ENCODE peak calls at places on chromosome 6, in seven cellular contexts. C is CD8-positive, alpha-beta T cell; M is omental fat pad; A is astrocyte of the spinal cord; F is PC-3; U is AG09309; L is HepG2. N is an unnamed sample.
A peak's percentile ranks its signal among the peaks of the same experiment; 100 is the strongest.

GRCh38 chr6:43769526-43770416 is at the start of gene VEGFA:
- DNase-seq in U (peak; percentile 63), C (peak; percentile 92), M (peak; percentile 89), A (peak; percentile 89), F (peak; percentile 87), L (peak; percentile 83), N (peak; percentile 47)

GRCh38 chr6:13360671-13361540 is 32.6 kb upstream of the TBC1D7 start:
- DNase-seq in U (no peak), F (no peak), C (no peak), A (no peak), L (no peak), M (no peak), N (no peak)

GRCh38 chr6:168201383-168201782 is 118.2 kb downstream of the DACT2 start:
- DNase-seq in M (no peak), C (no peak), U (no peak), A (no peak), F (no peak), L (peak; percentile 63), N (no peak)

GRCh38 chr6:166656269-166657206 is 29.5 kb upstream of the RPS6KA2 start:
- DNase-seq in U (no peak), F (no peak), L (peak; percentile 56), M (no peak), A (no peak), C (no peak), N (no peak)

GRCh38 chr6:11712760-11713159 is 65.8 kb downstream of the ADTRP start:
- DNase-seq in U (peak; percentile 43), A (no peak), C (no peak), M (no peak), L (no peak), F (no peak), N (no peak)

GRCh38 chr6:42498473-42499128 is 46.9 kb upstream of the TRERF1 start:
- DNase-seq in L (peak; percentile 66), F (peak; percentile 3), M (no peak), C (no peak), U (no peak), A (no peak), N (no peak)

GRCh38 chr6:81621816-81622395 is 130.6 kb downstream of the TENT5A start:
- DNase-seq in C (no peak), U (no peak), F (no peak), A (no peak), L (no peak), M (no peak), N (no peak)

GRCh38 chr6:101114703-101115102 is 233.6 kb upstream of the ASCC3 start:
- DNase-seq in M (no peak), A (peak; percentile 38), C (no peak), U (no peak), F (peak; percentile 58), L (peak; percentile 10), N (peak; percentile 71)

GRCh38 chr6:128981716-128982115 is 98.8 kb downstream of the LAMA2 start:
- DNase-seq in C (no peak), U (no peak), M (no peak), A (no peak), F (peak; percentile 13), L (no peak), N (no peak)

GRCh38 chr6:108165714-108166663 is at the start of gene NR2E1:
- DNase-seq in M (no peak), A (peak; percentile 28), L (no peak), C (no peak), U (no peak), F (no peak), N (no peak)

GRCh38 chr6:43683708-43684455 is 3.7 kb downstream of the MRPS18A start:
- DNase-seq in F (no peak), M (no peak), L (no peak), A (no peak), U (no peak), C (no peak), N (no peak)

GRCh38 chr6:100633096-100633766 is 168.5 kb upstream of the SIM1 start:
- DNase-seq in C (no peak), U (peak; percentile 46), L (peak; percentile 79), A (peak; percentile 80), F (peak; percentile 76), M (no peak), N (peak; percentile 46)

GRCh38 chr6:106702451-106703110 is 73.2 kb downstream of the QRSL1 start:
- DNase-seq in U (no peak), L (peak; percentile 83), F (no peak), A (no peak), M (no peak), C (no peak), N (no peak)

GRCh38 chr6:31898200-31899011 is 908 bp upstream of the EHMT2 start:
- DNase-seq in C (peak; percentile 33), L (peak; percentile 63), M (no peak), U (no peak), F (peak; percentile 68), A (peak; percentile 46), N (no peak)

GRCh38 chr6:167824591-167825041 is 2.1 kb upstream of the AFDN start:
- DNase-seq in M (no peak), A (peak; percentile 44), U (no peak), F (no peak), L (no peak), C (no peak), N (no peak)

GRCh38 chr6:26487466-26487865 is 12.6 kb upstream of the BTN1A1 start:
- DNase-seq in U (no peak), M (no peak), L (no peak), C (no peak), F (no peak), A (no peak), N (no peak)

GRCh38 chr6:84411060-84411629 is 183.7 kb upstream of the CEP162 start:
- DNase-seq in L (no peak), A (peak; percentile 78), C (no peak), M (no peak), U (peak; percentile 52), F (peak; percentile 66), N (no peak)

GRCh38 chr6:11232968-11233626 is 629 bp upstream of the NEDD9 start:
- DNase-seq in C (no peak), U (no peak), F (peak; percentile 39), M (no peak), A (no peak), L (peak; percentile 94), N (no peak)

GRCh38 chr6:74741608-74742007 is 464.2 kb downstream of the COL12A1 start:
- DNase-seq in L (no peak), U (no peak), M (no peak), C (no peak), A (no peak), F (no peak), N (no peak)

GRCh38 chr6:16406966-16407365 is 168.6 kb downstream of the GMPR start:
- DNase-seq in C (no peak), M (no peak), L (no peak), A (no peak), F (no peak), U (no peak), N (no peak)

GRCh38 chr6:26158581-26159416 is 71.6 kb downstream of the HFE start:
- DNase-seq in F (peak; percentile 64), L (no peak), C (peak; percentile 62), M (no peak), U (no peak), A (peak; percentile 62), N (no peak)

GRCh38 chr6:163725008-163725941 is 310.8 kb downstream of the QKI start:
- DNase-seq in M (no peak), A (no peak), L (no peak), U (no peak), F (no peak), C (no peak), N (no peak)

GRCh38 chr6:137489410-137490371 is 4.5 kb downstream of the OLIG3 start:
- DNase-seq in C (no peak), U (no peak), L (no peak), M (no peak), F (no peak), A (no peak), N (no peak)

GRCh38 chr6:89321571-89321970 is 6.5 kb upstream of the GABRR2 start:
- DNase-seq in U (no peak), C (no peak), L (peak; percentile 12), M (no peak), F (no peak), A (no peak), N (no peak)

GRCh38 chr6:3382399-3383279 is 74.2 kb downstream of the SLC22A23 start:
- DNase-seq in A (peak; percentile 29), U (no peak), M (no peak), C (no peak), L (peak; percentile 94), F (peak; percentile 94), N (no peak)

GRCh38 chr6:81609736-81610135 is 142.7 kb downstream of the TENT5A start:
- DNase-seq in U (no peak), M (no peak), F (no peak), A (no peak), L (no peak), C (no peak), N (no peak)

GRCh38 chr6:79152269-79152737 is 74.2 kb upstream of the PHIP start:
- DNase-seq in F (peak; percentile 8), L (peak; percentile 24), C (no peak), M (no peak), A (peak; percentile 8), U (no peak), N (no peak)

GRCh38 chr6:43668151-43669028 is 19.2 kb downstream of the MRPS18A start:
- DNase-seq in F (peak; percentile 92), U (no peak), M (no peak), L (peak; percentile 76), A (peak; percentile 32), C (peak; percentile 50), N (no peak)

GRCh38 chr6:124962617-124963415 is 579 bp downstream of the RNF217 start:
- DNase-seq in C (no peak), U (no peak), L (no peak), M (no peak), A (peak; percentile 53), F (peak; percentile 25), N (no peak)
- TF ChIP-seq CTCF in C (no peak), U (peak; percentile 30), L (peak; percentile 20), M (no peak), A (no peak), F (no peak), N (peak; percentile 27)

GRCh38 chr6:34098045-34098936 is 47.6 kb downstream of the GRM4 start:
- DNase-seq in A (no peak), L (no peak), C (no peak), F (no peak), M (no peak), U (no peak), N (no peak)
- TF ChIP-seq CTCF in A (no peak), L (no peak), C (no peak), F (no peak), M (no peak), U (no peak), N (no peak)

GRCh38 chr6:5175195-5175594 is 85.6 kb downstream of the LYRM4 start:
- DNase-seq in M (no peak), U (no peak), F (peak; percentile 47), A (no peak), L (no peak), C (no peak), N (no peak)
- TF ChIP-seq CTCF in M (no peak), U (peak; percentile 35), F (peak; percentile 73), A (peak; percentile 39), L (peak; percentile 63), C (no peak), N (peak; percentile 49)

GRCh38 chr6:21064716-21065340 is 528.7 kb upstream of the SOX4 start:
- DNase-seq in C (no peak), U (no peak), A (peak; percentile 32), M (no peak), F (no peak), L (no peak), N (no peak)

GRCh38 chr6:21067521-21067920 is 526.0 kb upstream of the SOX4 start:
- DNase-seq in C (no peak), M (no peak), A (no peak), L (no peak), F (peak; percentile 36), U (no peak), N (no peak)

GRCh38 chr6:21061892-21062291 is 527.6 kb downstream of the CDKAL1 start:
- DNase-seq in A (no peak), U (no peak), M (no peak), L (peak; percentile 15), F (no peak), C (no peak), N (no peak)
- TF ChIP-seq CTCF in A (no peak), U (no peak), M (no peak), L (no peak), F (no peak), C (no peak), N (no peak)